ENCODE peak calls at places on chromosomes 3 and 15, in five cellular contexts. S is fibroblast of lung, R is trophoblast cell, H is K562, V is PC-9. Z is an unnamed sample.

GRCh38 chr3:36901588-36901987 is 43.3 kb downstream of the TRANK1 start:
- DNase-seq in S (no peak), V (no peak), H (no peak), R (no peak), Z (no peak)

GRCh38 chr15:98734472-98735284 is 86.3 kb downstream of the IGF1R start:
- DNase-seq in H (no peak), S (no peak), V (no peak), R (no peak), Z (peak)

GRCh38 chr3:179513867-179514266 is 48.9 kb upstream of the ACTL6A start:
- DNase-seq in V (no peak), S (peak), H (no peak), R (no peak), Z (peak)

GRCh38 chr3:24351779-24352469 is 142.7 kb downstream of the THRB start:
- DNase-seq in S (peak), R (no peak), V (no peak), H (peak), Z (no peak)

GRCh38 chr15:51879555-51879954 is 50.1 kb downstream of the TMOD3 start:
- DNase-seq in S (peak), R (no peak), H (no peak), V (no peak), Z (peak)

GRCh38 chr15:81176291-81176893 is 20.3 kb upstream of the IL16 start:
- DNase-seq in S (no peak), R (no peak), V (no peak), H (no peak), Z (no peak)

GRCh38 chr15:78263351-78263781 is 996 bp upstream of the DNAJA4 start:
- DNase-seq in S (no peak), V (no peak), H (peak), R (no peak), Z (no peak)

GRCh38 chr15:79283252-79284048 is 928 bp downstream of the ANKRD34C start:
- DNase-seq in R (peak), V (no peak), S (peak), H (peak), Z (peak)

GRCh38 chr3:37546876-37547275 is 314.8 kb upstream of the CTDSPL start:
- DNase-seq in H (peak), R (no peak), V (no peak), S (peak), Z (peak)

GRCh38 chr15:70328137-70329115 is 230.7 kb upstream of the TLE3 start:
- DNase-seq in H (no peak), V (no peak), S (peak), R (no peak), Z (peak)

GRCh38 chr3:72413228-72413627 is 435.0 kb downstream of the SHQ1 start:
- DNase-seq in S (peak), H (no peak), R (no peak), V (no peak), Z (peak)

GRCh38 chr3:180183346-180183745 is 146.6 kb upstream of the PEX5L start:
- DNase-seq in S (no peak), H (no peak), R (no peak), V (no peak), Z (no peak)

GRCh38 chr3:129286081-129286480 is 7.4 kb downstream of the HMCES start:
- DNase-seq in S (no peak), H (no peak), V (no peak), R (no peak), Z (no peak)

GRCh38 chr15:33852570-33852969 is 115.7 kb upstream of the CHRM5 start:
- DNase-seq in R (peak), V (peak), S (peak), H (no peak), Z (peak)

GRCh38 chr15:35874260-35874905 is 328.4 kb upstream of the DPH6 start:
- DNase-seq in H (peak), R (no peak), V (peak), S (peak), Z (peak)

GRCh38 chr15:56857828-56858227 is 60.6 kb upstream of the TCF12 start:
- DNase-seq in V (no peak), H (no peak), S (no peak), R (no peak), Z (no peak)

GRCh38 chr15:20346082-20346805 is 195.4 kb downstream of the GOLGA6L6 start:
- DNase-seq in V (peak), S (no peak), R (no peak), H (no peak), Z (no peak)

GRCh38 chr15:47293763-47294162 is 423.5 kb upstream of the SEMA6D start:
- DNase-seq in R (peak), H (no peak), S (peak), V (no peak), Z (peak)

GRCh38 chr3:49098429-49098828 is 4.6 kb upstream of the QRICH1 start:
- DNase-seq in V (no peak), H (peak), S (peak), R (no peak), Z (peak)

GRCh38 chr3:190130700-190131099 is 10.0 kb upstream of the P3H2 start:
- DNase-seq in R (no peak), S (no peak), V (no peak), H (no peak), Z (no peak)

GRCh38 chr15:61314443-61314842 is 85.3 kb upstream of the RORA start:
- DNase-seq in V (no peak), H (no peak), R (no peak), S (no peak), Z (no peak)

GRCh38 chr3:52004158-52004787 is 8.6 kb upstream of the RPL29 start:
- DNase-seq in R (no peak), S (peak), V (no peak), H (peak), Z (peak)

GRCh38 chr3:42979044-42979962 is at the start of gene GASK1A:
- DNase-seq in V (no peak), H (no peak), S (peak), R (peak), Z (no peak)

GRCh38 chr3:120604382-120604781 is 8.2 kb downstream of the NDUFB4 start:
- DNase-seq in H (no peak), S (no peak), R (no peak), V (no peak), Z (no peak)

GRCh38 chr15:70268698-70269251 is 171.1 kb upstream of the TLE3 start:
- DNase-seq in V (peak), S (peak), R (no peak), H (no peak), Z (no peak)

GRCh38 chr15:70426065-70426821 is 328.5 kb upstream of the TLE3 start:
- DNase-seq in S (peak), V (peak), H (no peak), R (no peak), Z (peak)

GRCh38 chr15:71779073-71779797 is 31.1 kb upstream of the NR2E3 start:
- DNase-seq in H (no peak), R (no peak), V (no peak), S (no peak), Z (no peak)

DNA sequence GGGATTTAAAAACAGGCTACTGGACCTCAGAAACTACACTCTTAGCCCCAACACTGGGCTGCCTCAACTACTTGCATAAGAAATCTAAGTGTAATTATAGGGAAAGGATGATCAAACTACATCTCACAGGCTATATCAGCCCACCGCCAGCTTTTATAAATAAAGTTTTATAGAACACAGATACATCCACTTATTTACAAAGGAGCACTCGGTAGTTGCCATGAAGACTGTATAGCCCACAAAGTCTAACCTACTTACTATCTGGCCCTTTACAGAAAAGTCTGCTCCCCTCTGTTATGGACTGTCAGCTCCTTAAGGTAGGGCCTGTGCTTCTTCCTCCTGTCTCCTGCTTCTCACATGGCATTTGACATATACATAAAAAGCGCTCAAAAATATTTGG is 9.5 kb downstream of the OSBPL10 start:
- DNase-seq in S (no peak), V (no peak), R (no peak), H (no peak), Z (no peak)
- H3K4me3 ChIP-seq in S (no peak), V (no peak), R (no peak), H (no peak), Z (no peak)

DNA sequence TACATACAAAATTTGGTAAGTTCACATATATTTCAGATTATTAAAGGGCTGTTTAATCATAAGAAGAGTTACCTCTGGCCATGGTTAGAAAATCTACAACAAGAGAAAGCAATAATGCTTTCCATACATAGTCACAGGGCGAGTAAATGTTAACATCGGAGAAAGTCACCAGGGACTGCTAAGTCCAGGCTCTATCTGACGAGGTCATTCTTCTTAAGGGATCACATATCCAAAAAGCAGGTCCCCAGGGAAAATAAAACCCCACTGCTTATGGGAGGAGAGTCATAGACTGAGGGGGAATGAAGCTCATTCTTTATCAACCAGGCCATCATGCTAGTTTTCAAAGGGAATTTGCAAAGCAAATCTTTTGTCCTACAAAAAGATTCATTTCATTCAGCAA is 3.1 kb downstream of the PCYT1A start:
- DNase-seq in R (no peak), H (no peak), S (peak), V (no peak), Z (peak)
- H3K4me3 ChIP-seq in R (no peak), H (no peak), S (no peak), V (no peak), Z (no peak)

GRCh38 chr3:54801977-54802376 is 125.9 kb downstream of the LRTM1 start:
- DNase-seq in H (no peak), R (no peak), S (no peak), V (no peak), Z (no peak)
- H3K4me3 ChIP-seq in H (no peak), R (no peak), S (no peak), V (no peak), Z (no peak)

GRCh38 chr3:98592345-98592935 is 971 bp downstream of the CPOX start:
- DNase-seq in S (no peak), R (no peak), H (no peak), V (no peak), Z (no peak)
- H3K4me3 ChIP-seq in S (peak), R (peak), H (peak), V (peak), Z (peak)

GRCh38 chr15:94263341-94264273 is 32.2 kb downstream of the MCTP2 start:
- DNase-seq in H (no peak), V (no peak), R (no peak), S (peak), Z (peak)
- H3K4me3 ChIP-seq in H (no peak), V (no peak), R (no peak), S (no peak), Z (no peak)

DNA sequence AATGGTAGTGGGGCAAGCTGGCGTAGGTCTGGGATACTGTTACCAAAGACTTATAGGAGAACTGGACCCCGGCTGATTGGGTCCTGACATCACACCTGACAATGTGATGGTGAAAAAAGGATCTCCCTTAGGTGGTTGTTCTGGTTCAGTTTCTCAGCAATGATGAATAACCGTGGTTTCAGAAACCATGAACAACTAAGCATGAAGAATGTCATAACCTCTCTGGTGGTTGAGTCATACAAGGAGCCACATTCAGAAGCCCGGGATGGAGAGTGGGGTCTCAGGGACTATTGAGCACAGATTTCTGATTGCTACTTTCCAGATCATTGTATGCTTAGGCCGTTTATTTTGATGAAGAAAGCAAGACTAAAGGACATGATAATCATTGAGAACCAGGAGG is 17.4 kb downstream of the GPR160 start:
- DNase-seq in R (no peak), V (peak), S (peak), H (no peak), Z (peak)
- H3K4me3 ChIP-seq in R (no peak), V (no peak), S (no peak), H (no peak), Z (no peak)

DNA sequence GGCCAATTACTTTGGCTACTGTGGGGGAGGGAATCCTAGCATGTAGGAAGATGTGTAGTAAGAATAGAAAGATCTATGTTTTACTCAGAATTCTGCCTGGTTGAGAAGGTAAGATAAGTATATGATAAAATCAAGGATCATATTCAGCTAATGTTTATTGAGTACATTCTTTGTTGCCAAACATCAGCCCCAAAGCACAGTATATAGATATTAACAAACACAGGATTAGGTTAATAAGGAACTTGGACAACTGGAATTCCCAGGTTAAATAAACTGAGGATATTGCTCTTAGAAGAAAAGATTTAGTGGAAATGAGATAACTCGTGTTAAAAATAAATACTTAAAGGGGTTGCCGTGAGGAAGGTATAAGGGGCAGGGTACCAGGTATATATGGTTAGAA is 129.6 kb downstream of the FILIP1L start:
- DNase-seq in R (no peak), S (no peak), V (peak), H (no peak), Z (no peak)
- H3K4me3 ChIP-seq in R (no peak), S (no peak), V (no peak), H (no peak), Z (no peak)

GRCh38 chr15:90749754-90750153 is 32.6 kb downstream of the BLM start:
- DNase-seq in H (no peak), R (no peak), S (peak), V (no peak), Z (no peak)
- H3K4me3 ChIP-seq in H (no peak), R (no peak), S (no peak), V (no peak), Z (no peak)

DNA sequence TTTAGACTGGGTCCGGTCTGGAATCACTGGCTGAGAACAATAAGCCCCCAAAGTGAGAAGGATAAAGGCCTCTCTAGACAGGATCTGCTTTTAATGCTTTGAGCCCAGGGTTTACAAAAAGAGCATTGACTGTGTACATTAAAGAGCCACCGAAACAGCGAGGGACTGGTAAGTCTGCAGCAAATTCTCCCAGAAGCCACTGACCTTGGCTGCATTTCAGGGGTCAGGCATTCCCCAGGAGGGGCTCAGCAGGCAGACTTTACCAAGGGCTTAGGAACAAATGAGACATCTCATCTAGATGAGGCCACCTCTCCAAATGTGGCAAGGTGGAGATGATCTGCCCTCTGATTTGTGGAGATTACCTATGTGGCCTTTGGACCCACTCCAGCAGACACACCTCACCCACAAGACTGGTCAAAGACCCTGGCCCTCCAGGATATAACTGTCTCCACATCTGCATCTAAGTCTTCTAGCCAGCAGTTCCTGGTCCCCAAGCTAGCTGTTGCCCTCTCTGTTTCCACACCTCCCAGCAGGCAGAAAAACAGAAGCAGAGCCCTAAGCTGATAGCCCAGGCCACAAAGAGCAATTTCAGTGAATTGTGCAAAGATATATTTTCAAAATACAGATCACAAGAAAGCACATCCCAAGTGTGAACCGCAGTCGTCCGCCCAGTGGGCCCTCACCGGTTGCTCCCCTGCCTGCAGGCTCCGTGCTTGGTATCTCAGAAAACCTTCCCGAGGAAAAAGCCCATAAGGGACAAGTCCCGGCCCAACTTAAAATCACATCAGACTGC is 2.7 kb downstream of the TNIK start:
- DNase-seq in S (no peak), H (no peak), R (no peak), V (no peak), Z (no peak)
- H3K4me3 ChIP-seq in S (peak), H (peak), R (no peak), V (peak), Z (no peak)

Z was measured in IMR-90.